ENCODE peak calls at places on chromosomes 11 and 22, in seven cellular contexts. U is WERI-Rb-1; Y is kidney; B is cardiac muscle cell; L is CD8-positive, alpha-beta memory T cell; O is NT2/D1; W is OCI-LY7. T is an unnamed sample.

GRCh38 chr11:104946907-104947306 is 21.5 kb downstream of the CASP4 start:
- DNase-seq in U (peak), L (peak), B (peak), O (no peak), W (peak), Y (no peak), T (peak)

GRCh38 chr11:8310743-8311298 is 47.1 kb upstream of the LMO1 start:
- DNase-seq in L (no peak), O (no peak), Y (peak), B (no peak), W (no peak), U (no peak), T (no peak)

GRCh38 chr11:61198391-61198790 is 4.9 kb upstream of the PGA3 start:
- DNase-seq in U (no peak), O (no peak), W (no peak), Y (no peak), L (no peak), B (no peak), T (no peak)

GRCh38 chr11:17230867-17231851 is 23.4 kb upstream of the PIK3C2A start:
- DNase-seq in U (no peak), O (no peak), W (peak), B (no peak), L (peak), Y (no peak), T (no peak)

GRCh38 chr11:118157186-118157895 is 4.7 kb upstream of the SCN4B start:
- DNase-seq in L (no peak), B (no peak), Y (no peak), U (no peak), O (no peak), W (no peak), T (no peak)

GRCh38 chr11:10302744-10303557 is 1.9 kb upstream of the ADM start:
- DNase-seq in B (peak), O (no peak), Y (peak), L (peak), W (no peak), U (peak), T (peak)

GRCh38 chr22:41429232-41429945 is 17.2 kb downstream of the TOB2 start:
- DNase-seq in L (no peak), U (no peak), W (no peak), Y (no peak), B (no peak), O (no peak), T (no peak)

GRCh38 chr22:17518379-17518778 is 44.9 kb upstream of the SLC25A18 start:
- DNase-seq in O (no peak), B (no peak), Y (no peak), U (no peak), W (no peak), L (no peak), T (no peak)

GRCh38 chr22:48443680-48444079 is 1384.0 kb downstream of the BRD1 start:
- DNase-seq in W (no peak), B (no peak), L (no peak), U (no peak), O (no peak), Y (peak), T (no peak)

GRCh38 chr22:43136255-43136654 is 6.9 kb downstream of the MCAT start:
- DNase-seq in W (peak), U (peak), O (peak), Y (no peak), B (peak), L (peak), T (peak)

GRCh38 chr22:43925433-43926348 is 2.1 kb downstream of the PNPLA3 start:
- DNase-seq in U (peak), W (no peak), O (no peak), B (peak), L (no peak), Y (no peak), T (peak)

GRCh38 chr22:35458547-35459422 is 58.8 kb downstream of the MCM5 start:
- DNase-seq in W (no peak), U (no peak), Y (no peak), O (no peak), L (no peak), B (no peak), T (no peak)

GRCh38 chr11:118785362-118785761 is 5.6 kb downstream of the DDX6 start:
- DNase-seq in O (no peak), W (no peak), B (peak), Y (no peak), L (no peak), U (no peak), T (peak)

GRCh38 chr11:11250470-11250869 is 102.6 kb downstream of the CSNK2A3 start:
- DNase-seq in U (no peak), B (no peak), W (no peak), Y (no peak), L (no peak), O (no peak), T (no peak)

GRCh38 chr11:128948583-128948982 is 5.9 kb upstream of the TP53AIP1 start:
- DNase-seq in W (no peak), Y (no peak), L (no peak), O (no peak), B (no peak), U (peak), T (no peak)

GRCh38 chr11:28616566-28616965 is 508.4 kb downstream of the METTL15 start:
- DNase-seq in B (no peak), U (no peak), O (no peak), Y (no peak), L (no peak), W (no peak), T (no peak)

GRCh38 chr11:27485930-27486773 is 13.6 kb upstream of the LGR4 start:
- DNase-seq in U (no peak), L (peak), B (peak), O (no peak), W (peak), Y (no peak), T (peak)

GRCh38 chr11:94423467-94423866 is 22.2 kb upstream of the GPR83 start:
- DNase-seq in U (no peak), W (no peak), B (no peak), O (no peak), Y (peak), L (no peak), T (no peak)

GRCh38 chr11:101096036-101096704 is 33.4 kb downstream of the PGR start:
- DNase-seq in L (no peak), W (no peak), B (peak), O (no peak), U (no peak), Y (no peak), T (peak)

DNA sequence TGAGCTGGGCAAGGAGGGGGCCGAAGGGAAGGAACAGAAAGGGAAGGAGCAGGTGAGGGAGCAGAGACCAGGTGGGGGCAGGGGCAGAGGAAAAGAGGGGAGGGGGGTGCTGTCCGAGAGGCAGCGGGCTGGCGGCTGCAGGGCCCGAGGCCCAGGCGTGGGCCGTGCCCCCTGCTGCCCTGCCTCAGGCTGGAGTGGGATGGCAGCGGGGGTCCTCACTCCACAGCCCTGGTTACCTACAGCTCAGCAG is 2.3 kb downstream of the IGF2 start:
- DNase-seq in Y (no peak), O (no peak), W (no peak), B (no peak), U (no peak), L (no peak), T (no peak)
- H3K4me3 ChIP-seq in Y (no peak), O (peak), W (no peak), B (peak), U (no peak), L (no peak), T (no peak)

DNA sequence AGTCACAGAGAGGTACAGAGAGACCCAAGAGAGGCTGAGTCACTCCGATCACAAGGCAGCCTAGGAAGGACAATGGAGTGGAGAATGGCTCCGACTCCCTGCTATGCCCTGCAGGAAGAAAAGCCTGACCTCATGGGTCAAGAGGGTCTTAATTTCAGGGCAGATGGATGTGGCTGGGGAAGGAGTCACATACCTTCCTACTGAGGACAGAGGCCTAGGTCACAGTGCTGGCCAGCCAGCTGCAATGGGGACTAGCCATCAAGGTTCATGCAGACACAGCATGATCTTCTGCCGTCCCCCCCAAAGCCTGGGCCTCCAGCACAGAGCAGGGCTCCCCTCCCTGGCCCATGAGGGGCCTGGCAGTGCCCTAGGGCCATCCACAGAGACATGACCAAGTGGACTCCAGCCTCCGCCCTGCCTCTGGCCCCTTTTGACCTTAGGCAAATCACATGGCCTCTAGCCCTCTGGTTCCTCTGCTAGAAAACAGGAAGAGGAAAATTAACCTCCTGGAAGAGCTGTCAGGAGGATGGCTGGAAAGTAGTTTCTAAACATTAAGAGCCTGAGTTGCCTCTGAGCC is 1.8 kb downstream of the ARRB1 start:
- DNase-seq in Y (peak), L (no peak), U (no peak), B (no peak), O (no peak), W (no peak), T (no peak)
- H3K4me3 ChIP-seq in Y (peak), L (peak), U (no peak), B (no peak), O (peak), W (no peak), T (peak)

DNA sequence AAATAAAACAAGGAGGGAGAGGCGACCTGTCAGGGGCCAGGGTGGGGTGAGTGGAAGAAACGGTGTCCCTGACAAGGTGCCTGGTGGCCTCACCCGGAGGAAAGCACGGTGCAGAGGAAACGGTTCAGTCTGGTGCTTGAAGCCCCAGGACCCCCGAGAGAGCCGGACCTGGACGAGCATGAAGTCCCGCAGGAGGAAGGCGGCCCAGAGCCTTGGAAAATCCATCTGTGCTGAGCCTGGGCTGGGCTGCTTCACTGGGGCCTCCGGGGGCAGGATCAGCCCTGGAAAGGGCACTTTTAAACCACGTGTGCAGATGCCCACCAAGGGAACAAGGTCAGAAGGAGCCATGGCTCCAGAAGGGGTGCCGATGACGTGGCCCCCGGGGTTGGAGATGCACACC is 467.3 kb downstream of the OPCML start:
- DNase-seq in U (no peak), O (no peak), Y (no peak), L (no peak), B (no peak), W (no peak), T (no peak)
- H3K4me3 ChIP-seq in U (peak), O (peak), Y (peak), L (no peak), B (peak), W (no peak), T (no peak)

GRCh38 chr11:86218125-86219081 is 26.1 kb upstream of the EED start:
- DNase-seq in L (peak), W (peak), B (peak), U (peak), Y (peak), O (peak), T (peak)
- H3K4me3 ChIP-seq in L (peak), W (no peak), B (no peak), U (peak), Y (peak), O (no peak), T (peak)

GRCh38 chr11:78426845-78427244 is 9.2 kb upstream of the GAB2 start:
- DNase-seq in B (no peak), L (no peak), W (no peak), U (no peak), O (no peak), Y (no peak), T (no peak)

GRCh38 chr11:78429209-78429608 is 11.6 kb upstream of the GAB2 start:
- DNase-seq in U (no peak), O (no peak), Y (no peak), W (no peak), L (no peak), B (peak), T (no peak)

GRCh38 chr11:78428273-78428651 is 10.6 kb upstream of the GAB2 start:
- DNase-seq in Y (no peak), L (no peak), W (no peak), U (no peak), O (no peak), B (no peak), T (no peak)

GRCh38 chr11:78428773-78429172 is 11.2 kb upstream of the GAB2 start:
- DNase-seq in O (no peak), L (no peak), B (no peak), W (no peak), U (no peak), Y (no peak), T (no peak)

DNA sequence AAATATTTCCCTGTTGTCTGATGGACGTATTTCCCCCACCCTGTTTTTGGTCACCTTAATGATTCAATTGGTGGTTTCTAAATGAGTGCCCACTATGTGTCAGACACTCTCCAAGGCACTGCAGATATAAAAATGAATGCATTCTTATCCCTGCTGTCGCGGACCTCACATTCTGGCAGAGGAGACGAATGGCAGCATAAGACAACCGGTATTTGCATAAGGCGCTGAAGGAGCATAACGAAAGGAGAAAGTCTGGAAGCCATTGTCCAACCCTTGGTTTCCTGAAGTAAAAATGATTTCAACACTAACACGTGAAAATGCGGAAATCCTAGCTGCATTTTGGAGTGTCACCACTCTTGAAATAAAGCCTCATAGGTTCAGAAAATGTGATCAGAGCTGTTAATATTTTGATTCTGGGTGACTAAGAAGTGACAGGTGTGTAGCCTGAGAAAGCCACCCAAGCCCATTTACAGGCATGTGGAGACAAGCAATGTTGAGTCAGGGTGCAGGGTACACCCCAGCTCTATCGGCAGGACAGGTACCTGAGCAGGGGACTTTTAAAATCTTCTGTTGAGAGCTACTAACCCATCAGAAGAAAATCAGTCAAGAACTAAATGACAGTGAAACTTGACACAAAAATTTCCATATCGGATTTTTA is 10.1 kb upstream of the GAB2 start:
- DNase-seq in U (no peak), B (no peak), O (no peak), Y (no peak), W (no peak), L (no peak), T (no peak)
- H3K4me3 ChIP-seq in U (no peak), B (no peak), O (no peak), Y (no peak), W (no peak), L (no peak), T (no peak)

DNA sequence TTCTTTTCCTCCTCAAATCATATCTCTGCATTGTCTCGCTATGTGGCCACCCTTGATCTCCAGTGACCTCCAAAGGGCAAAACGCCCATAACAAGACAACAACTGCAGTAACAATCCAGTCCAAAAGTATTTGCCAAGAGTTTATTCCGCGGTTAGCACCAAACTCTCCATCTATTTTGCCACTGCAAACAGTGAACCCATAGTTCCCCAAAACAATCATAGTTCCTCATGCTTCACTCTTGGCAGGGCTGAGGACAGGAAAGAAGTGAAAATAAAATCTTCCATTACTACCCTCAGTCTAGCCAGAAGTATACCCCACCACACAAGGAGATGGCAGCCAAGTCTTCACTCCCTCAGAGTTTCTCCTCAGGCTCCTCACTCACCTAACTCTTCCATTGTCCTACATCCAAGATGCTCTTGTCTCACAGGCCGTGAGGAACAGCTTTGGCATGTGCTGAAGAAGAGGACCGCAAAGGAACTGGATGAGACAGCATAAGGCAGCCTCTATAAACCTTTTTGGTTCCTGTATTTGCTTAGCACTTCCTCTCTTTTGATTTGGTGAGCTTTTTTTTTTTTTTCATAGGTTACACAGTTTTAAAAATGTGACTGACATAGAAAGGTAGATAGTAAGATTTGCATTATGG is at the start of gene LPXN:
- DNase-seq in W (peak), U (no peak), O (no peak), Y (no peak), L (peak), B (peak), T (peak)
- H3K4me3 ChIP-seq in W (peak), U (no peak), O (no peak), Y (peak), L (peak), B (no peak), T (peak)

T was measured in fibroblast of pulmonary artery.